ENCODE peak calls at places on chromosomes 7 and 10, in nine cellular contexts. B is IMR-90, N is hepatocyte, Y is neural progenitor cell, L is GM23338, I is body of pancreas, A is mesendoderm, H is fibroblast of lung, Z is cardiac muscle cell. C is an unnamed sample. For H3K36me3 and H3K4me1, the result is how much of the 10 kb centered on the place peaks cover.

GRCh38 chr10:79490400-79491081 is 21.8 kb upstream of the EIF5AL1 start:
- DNase-seq in B (peak), N (peak), Y (no peak), L (no peak), I (no peak), A (peak), H (peak), Z (peak), C (no peak)

GRCh38 chr10:8670461-8670860 is 616.0 kb downstream of the GATA3 start:
- DNase-seq in B (no peak), N (no peak), Y (no peak), L (no peak), I (no peak), A (no peak), H (no peak), Z (no peak), C (no peak)

GRCh38 chr7:141451232-141451631 is 100.0 kb upstream of the AGK start:
- DNase-seq in B (no peak), N (no peak), Y (no peak), L (no peak), I (no peak), A (no peak), H (no peak), Z (peak), C (no peak)

GRCh38 chr7:151310578-151310977 is 31.0 kb upstream of the NUB1 start:
- DNase-seq in B (peak), N (peak), Y (no peak), L (no peak), I (no peak), A (no peak), H (no peak), Z (peak), C (peak)

GRCh38 chr7:77479536-77480088 is 57.5 kb upstream of the PTPN12 start:
- DNase-seq in B (peak), N (peak), Y (peak), L (peak), I (no peak), A (peak), H (no peak), Z (no peak), C (no peak)

GRCh38 chr10:71998119-71998839 is 34.1 kb downstream of the CHST3 start:
- DNase-seq in B (no peak), N (no peak), Y (no peak), L (no peak), I (peak), A (no peak), H (no peak), Z (no peak), C (no peak)

GRCh38 chr7:136030867-136031318 is 53.7 kb upstream of the MTPN start:
- DNase-seq in B (no peak), N (no peak), Y (no peak), L (no peak), I (no peak), A (no peak), H (no peak), Z (no peak), C (no peak)

GRCh38 chr7:32088336-32088975 is 18.2 kb upstream of the PDE1C start:
- DNase-seq in B (no peak), N (no peak), Y (peak), L (no peak), I (no peak), A (no peak), H (peak), Z (no peak), C (no peak)

GRCh38 chr10:102113956-102114857 is 6.0 kb downstream of the LDB1 start:
- DNase-seq in B (no peak), N (peak), Y (peak), L (peak), I (peak), A (peak), H (peak), Z (peak), C (no peak)

GRCh38 chr10:30911303-30911863 is 120.3 kb downstream of the ZNF438 start:
- DNase-seq in B (no peak), N (no peak), Y (no peak), L (no peak), I (no peak), A (no peak), H (no peak), Z (peak), C (no peak)

GRCh38 chr10:86247588-86247987 is 119.0 kb downstream of the GRID1 start:
- DNase-seq in B (no peak), N (no peak), Y (no peak), L (no peak), I (no peak), A (no peak), H (no peak), Z (no peak), C (no peak)

GRCh38 chr10:12418000-12418399 is 68.7 kb downstream of the CAMK1D start:
- DNase-seq in B (peak), N (no peak), Y (no peak), L (no peak), I (no peak), A (no peak), H (peak), Z (no peak), C (no peak)

GRCh38 chr7:101747758-101748345 is 69.6 kb upstream of the CUX1 start:
- DNase-seq in B (no peak), N (no peak), Y (peak), L (no peak), I (no peak), A (no peak), H (no peak), Z (no peak), C (no peak)

GRCh38 chr7:80088705-80089104 is 45.9 kb upstream of the GNAI1 start:
- DNase-seq in B (peak), N (no peak), Y (no peak), L (no peak), I (no peak), A (no peak), H (peak), Z (no peak), C (peak)

GRCh38 chr7:86320341-86320740 is 323.4 kb upstream of the GRM3 start:
- DNase-seq in B (no peak), N (no peak), Y (no peak), L (no peak), I (no peak), A (no peak), H (no peak), Z (no peak), C (no peak)

GRCh38 chr7:53642361-53642760 is 606.9 kb downstream of the POM121L12 start:
- DNase-seq in B (no peak), N (peak), Y (no peak), L (no peak), I (no peak), A (peak), H (peak), Z (no peak), C (no peak)

GRCh38 chr10:132404169-132404880 is 7.3 kb downstream of the PWWP2B start:
- DNase-seq in B (no peak), N (no peak), Y (no peak), L (no peak), I (peak), A (no peak), H (no peak), Z (no peak), C (no peak)

GRCh38 chr7:40276061-40276460 is 141.3 kb downstream of the SUGCT start:
- DNase-seq in B (no peak), N (no peak), Y (no peak), L (no peak), I (no peak), A (no peak), H (no peak), Z (no peak), C (no peak)

GRCh38 chr10:19889279-19889678 is 73.0 kb downstream of the PLXDC2 start:
- DNase-seq in B (no peak), N (no peak), Y (no peak), L (no peak), I (no peak), A (no peak), H (peak), Z (no peak), C (peak)

GRCh38 chr7:23811540-23811939 is 101.5 kb downstream of the STK31 start:
- DNase-seq in B (no peak), N (no peak), Y (no peak), L (peak), I (no peak), A (peak), H (peak), Z (no peak), C (peak)

GRCh38 chr7:90717286-90718060 is 121.4 kb downstream of the CDK14 start:
- DNase-seq in B (peak), N (peak), Y (peak), L (no peak), I (peak), A (no peak), H (peak), Z (no peak), C (no peak)

GRCh38 chr7:20395094-20395493 is 64.4 kb downstream of the ITGB8 start:
- DNase-seq in B (peak), N (no peak), Y (no peak), L (no peak), I (no peak), A (no peak), H (no peak), Z (no peak), C (peak)

GRCh38 chr10:22986771-22987542 is 59.1 kb downstream of the ARMC3 start:
- DNase-seq in B (peak), N (peak), Y (peak), L (peak), I (no peak), A (no peak), H (peak), Z (no peak), C (peak)

GRCh38 chr10:59595584-59595983 is 114.1 kb downstream of the SLC16A9 start:
- DNase-seq in B (no peak), N (no peak), Y (no peak), L (no peak), I (no peak), A (no peak), H (peak), Z (no peak), C (no peak)

GRCh38 chr10:97056003-97056630 is 129.6 kb downstream of the SLIT1 start:
- DNase-seq in B (no peak), N (no peak), Y (no peak), L (no peak), I (no peak), A (no peak), H (no peak), Z (no peak), C (no peak)

GRCh38 chr10:97059006-97059871 is 126.5 kb downstream of the SLIT1 start:
- DNase-seq in B (no peak), N (no peak), Y (peak), L (peak), I (no peak), A (peak), H (no peak), Z (no peak), C (no peak)

GRCh38 chr10:97059872-97060205 is 125.9 kb downstream of the SLIT1 start:
- DNase-seq in B (no peak), N (no peak), Y (no peak), L (no peak), I (no peak), A (no peak), H (no peak), Z (no peak), C (no peak)

GRCh38 chr10:97058521-97058920 is 127.2 kb downstream of the SLIT1 start:
- DNase-seq in B (no peak), N (no peak), Y (no peak), L (no peak), I (no peak), A (no peak), H (no peak), Z (no peak), C (no peak)

GRCh38 chr10:97057836-97058235 is 127.9 kb downstream of the SLIT1 start:
- DNase-seq in B (no peak), N (no peak), Y (no peak), L (no peak), I (no peak), A (no peak), H (no peak), Z (no peak), C (no peak)
- H3K36me3 ChIP-seq in B (under half), N (under half), Y (under half), L (under half), I (under half), A (under half), H (under half), Z (under half), C (under half)

GRCh38 chr10:98467506-98468318 is 21.0 kb upstream of the HPS1 start:
- DNase-seq in B (peak), N (peak), Y (peak), L (peak), I (peak), A (peak), H (peak), Z (peak), C (peak)

GRCh38 chr10:98463976-98464754 is 17.4 kb upstream of the HPS1 start:
- DNase-seq in B (peak), N (no peak), Y (no peak), L (no peak), I (no peak), A (no peak), H (no peak), Z (no peak), C (no peak)

GRCh38 chr10:98469532-98469931 is 22.8 kb upstream of the HPS1 start:
- DNase-seq in B (no peak), N (no peak), Y (no peak), L (no peak), I (no peak), A (no peak), H (no peak), Z (no peak), C (no peak)

GRCh38 chr10:98465866-98466265 is 19.1 kb upstream of the HPS1 start:
- DNase-seq in B (no peak), N (no peak), Y (no peak), L (no peak), I (no peak), A (no peak), H (no peak), Z (peak), C (no peak)

GRCh38 chr10:98466916-98467505 is 20.3 kb upstream of the HPS1 start:
- DNase-seq in B (no peak), N (no peak), Y (no peak), L (no peak), I (no peak), A (no peak), H (no peak), Z (no peak), C (no peak)
- H3K27ac ChIP-seq in B (no peak), N (no peak), Y (no peak), L (no peak), I (no peak), A (no peak), H (no peak), Z (peak), C (no peak)

DNA sequence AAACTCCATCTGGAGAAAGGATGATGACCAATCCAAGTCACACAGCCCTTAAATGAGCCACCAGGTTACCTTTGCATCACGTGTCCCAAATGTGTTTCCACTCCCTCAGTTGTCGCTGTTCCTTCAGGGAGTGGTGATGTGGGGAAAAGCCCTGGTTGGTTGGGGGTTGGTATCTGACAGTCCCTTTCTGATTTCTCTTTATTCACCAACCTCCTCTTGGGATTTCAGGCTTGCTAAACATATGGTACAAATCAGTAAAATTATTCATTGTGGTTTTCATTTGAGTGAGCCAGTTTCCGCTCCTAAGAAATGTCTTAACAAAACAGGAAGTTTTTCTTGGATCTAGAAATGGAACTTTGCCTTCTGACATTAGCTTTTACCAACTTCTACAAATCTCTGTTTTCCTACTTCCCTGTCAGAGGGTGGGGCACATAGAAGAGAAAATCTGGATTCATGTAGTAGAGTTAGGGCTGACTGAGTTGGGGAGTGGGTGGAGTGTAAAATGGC is 40.0 kb upstream of the KMT2E start:
- DNase-seq in B (peak), N (no peak), Y (no peak), L (no peak), I (no peak), A (no peak), H (peak), Z (no peak), C (peak)
- H3K4me1 ChIP-seq in B (under half), N (under half), Y (under half), L (under half), I (under half), A (under half), H (under half), Z (under half), C (half or more)

GRCh38 chr10:130774871-130775270 is 536.6 kb downstream of the TCERG1L start:
- DNase-seq in B (no peak), N (no peak), Y (no peak), L (no peak), I (no peak), A (no peak), H (no peak), Z (no peak), C (no peak)
- H3K36me3 ChIP-seq in B (under half), N (under half), Y (under half), L (under half), I (under half), A (under half), H (under half), Z (under half), C (under half)

GRCh38 chr7:28093617-28094232 is 86.9 kb downstream of the JAZF1 start:
- DNase-seq in B (peak), N (peak), Y (peak), L (peak), I (peak), A (peak), H (peak), Z (peak), C (peak)
- H3K27ac ChIP-seq in B (no peak), N (no peak), Y (no peak), L (peak), I (no peak), A (no peak), H (no peak), Z (no peak), C (no peak)

DNA sequence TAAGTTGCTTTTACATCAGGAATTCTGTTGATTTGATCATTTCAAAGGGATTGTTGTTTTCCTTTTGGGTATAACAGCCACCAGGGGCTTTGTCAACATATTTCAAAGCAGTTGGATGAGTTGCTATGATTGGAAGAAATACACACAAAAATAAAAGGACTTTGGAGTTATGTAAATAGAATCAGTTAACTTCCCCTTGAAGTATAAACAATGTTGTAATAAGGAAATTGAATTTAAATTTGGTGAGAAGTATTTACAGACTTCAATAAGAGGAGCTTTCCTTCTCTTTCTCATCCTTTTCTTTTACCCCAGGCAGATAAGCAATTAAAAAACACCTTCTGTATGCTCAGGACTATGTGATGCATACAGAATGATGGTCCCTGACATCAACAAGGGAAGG is 199.7 kb downstream of the LHFPL3 start:
- DNase-seq in B (no peak), N (no peak), Y (no peak), L (no peak), I (no peak), A (no peak), H (no peak), Z (no peak), C (no peak)
- H3K4me1 ChIP-seq in B (under half), N (under half), Y (under half), L (under half), I (under half), A (under half), H (under half), Z (under half), C (under half)

GRCh38 chr7:149172534-149172920 is 22.8 kb upstream of the ZNF282 start:
- DNase-seq in B (no peak), N (no peak), Y (no peak), L (no peak), I (no peak), A (no peak), H (no peak), Z (no peak), C (no peak)

GRCh38 chr7:149161241-149161848 is 14.1 kb downstream of the ZNF398 start:
- DNase-seq in B (peak), N (no peak), Y (no peak), L (no peak), I (no peak), A (no peak), H (peak), Z (no peak), C (no peak)

GRCh38 chr7:149171894-149172533 is 23.3 kb upstream of the ZNF282 start:
- DNase-seq in B (peak), N (no peak), Y (no peak), L (no peak), I (no peak), A (no peak), H (peak), Z (no peak), C (no peak)

GRCh38 chr7:149166142-149166541 is 18.9 kb downstream of the ZNF398 start:
- DNase-seq in B (no peak), N (no peak), Y (no peak), L (no peak), I (no peak), A (no peak), H (no peak), Z (no peak), C (no peak)

GRCh38 chr7:149166630-149167352 is 19.5 kb downstream of the ZNF398 start:
- DNase-seq in B (no peak), N (no peak), Y (no peak), L (no peak), I (no peak), A (no peak), H (no peak), Z (no peak), C (no peak)
- H3K36me3 ChIP-seq in B (under half), N (under half), Y (under half), L (half or more), I (under half), A (under half), H (under half), Z (under half), C (half or more)

GRCh38 chr7:55536619-55537457 is 35.5 kb downstream of the VOPP1 start:
- DNase-seq in B (no peak), N (no peak), Y (peak), L (no peak), I (no peak), A (no peak), H (no peak), Z (no peak), C (no peak)

GRCh38 chr7:55537458-55537825 is 34.9 kb downstream of the VOPP1 start:
- DNase-seq in B (no peak), N (no peak), Y (no peak), L (no peak), I (no peak), A (no peak), H (no peak), Z (no peak), C (no peak)

GRCh38 chr7:55538538-55538937 is 33.8 kb downstream of the VOPP1 start:
- DNase-seq in B (peak), N (peak), Y (no peak), L (no peak), I (no peak), A (no peak), H (peak), Z (no peak), C (peak)

GRCh38 chr7:55540226-55540858 is 32.0 kb downstream of the VOPP1 start:
- DNase-seq in B (no peak), N (no peak), Y (no peak), L (no peak), I (no peak), A (no peak), H (no peak), Z (no peak), C (no peak)

DNA sequence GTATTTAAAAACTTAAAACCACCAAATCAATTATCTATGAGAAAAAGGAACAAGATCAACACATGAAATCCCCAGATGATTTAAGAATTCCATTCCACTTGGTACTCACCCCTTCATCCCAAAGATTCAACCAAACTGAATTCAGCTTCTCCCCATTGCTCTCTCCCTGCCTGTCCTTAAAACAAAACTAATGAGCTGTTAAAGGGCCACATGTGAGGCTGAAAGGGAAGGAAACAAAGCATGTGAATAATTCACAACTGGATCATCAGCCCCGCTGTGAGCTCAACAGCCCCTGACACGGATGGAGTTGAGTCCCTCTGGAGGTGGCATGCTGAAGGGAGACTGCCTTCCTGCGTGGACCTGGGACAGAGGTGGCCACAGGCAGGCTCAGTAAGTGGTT is 32.9 kb downstream of the VOPP1 start:
- DNase-seq in B (peak), N (no peak), Y (peak), L (peak), I (no peak), A (peak), H (peak), Z (no peak), C (peak)
- H3K27ac ChIP-seq in B (peak), N (no peak), Y (no peak), L (peak), I (no peak), A (no peak), H (no peak), Z (no peak), C (peak)

GRCh38 chr7:100563809-100564400 is 9.8 kb downstream of the SAP25 start:
- DNase-seq in B (peak), N (peak), Y (peak), L (peak), I (peak), A (peak), H (peak), Z (peak), C (peak)

GRCh38 chr7:100567045-100567730 is 6.5 kb downstream of the SAP25 start:
- DNase-seq in B (no peak), N (no peak), Y (no peak), L (no peak), I (no peak), A (no peak), H (peak), Z (no peak), C (no peak)

GRCh38 chr7:100567751-100568175 is 5.9 kb downstream of the SAP25 start:
- DNase-seq in B (no peak), N (no peak), Y (no peak), L (peak), I (peak), A (no peak), H (no peak), Z (no peak), C (no peak)

GRCh38 chr7:100565133-100565571 is 8.5 kb downstream of the SAP25 start:
- DNase-seq in B (no peak), N (no peak), Y (no peak), L (no peak), I (no peak), A (no peak), H (no peak), Z (no peak), C (no peak)

GRCh38 chr7:100566018-100566531 is 7.6 kb downstream of the SAP25 start:
- DNase-seq in B (no peak), N (no peak), Y (no peak), L (no peak), I (no peak), A (no peak), H (no peak), Z (no peak), C (no peak)
- H3K4me1 ChIP-seq in B (under half), N (under half), Y (under half), L (under half), I (half or more), A (under half), H (under half), Z (under half), C (under half)

C was measured in A673.